ENCODE peak calls at places on chromosomes 1 and 21, in six cellular contexts. D is AG04450, W is SJCRH30, C is IMR-90, F is fibroblast of lung, U is adrenal gland. X is an unnamed sample.

GRCh38 chr1:117453958-117454357 is 86.7 kb downstream of the MAN1A2 start:
- DNase-seq in D (no peak), W (no peak), C (no peak), F (no peak), U (no peak), X (no peak)

GRCh38 chr21:38857152-38857825 is 51.6 kb downstream of the ETS2 start:
- DNase-seq in D (no peak), W (no peak), C (no peak), F (no peak), U (no peak), X (no peak)

GRCh38 chr21:22342855-22343254 is 1344.6 kb downstream of the NCAM2 start:
- DNase-seq in D (no peak), W (no peak), C (no peak), F (no peak), U (no peak), X (no peak)

GRCh38 chr1:68270993-68271392 is 38.7 kb upstream of the WLS start:
- DNase-seq in D (no peak), W (no peak), C (peak; percentile 14), F (no peak), U (no peak), X (no peak)

GRCh38 chr1:241229216-241229615 is 127.8 kb downstream of the RGS7 start:
- DNase-seq in D (no peak), W (no peak), C (no peak), F (no peak), U (no peak), X (no peak)

GRCh38 chr1:227372662-227373061 is 54.4 kb upstream of the CDC42BPA start:
- DNase-seq in D (peak; percentile 20), W (no peak), C (peak; percentile 72), F (peak; percentile 68), U (no peak), X (peak; percentile 33)

GRCh38 chr1:229879746-229880145 is 187.3 kb upstream of the GALNT2 start:
- DNase-seq in D (no peak), W (no peak), C (no peak), F (peak; percentile 41), U (no peak), X (no peak)

GRCh38 chr1:40032240-40032891 is 8.2 kb upstream of the CAP1 start:
- DNase-seq in D (no peak), W (peak; percentile 51), C (peak; percentile 76), F (peak; percentile 67), U (no peak), X (no peak)

GRCh38 chr21:31142600-31142999 is 104.3 kb upstream of the KRTAP19-8 start:
- DNase-seq in D (no peak), W (no peak), C (no peak), F (no peak), U (no peak), X (no peak)

GRCh38 chr1:153945795-153946621 is 510 bp downstream of the DENND4B start:
- DNase-seq in D (no peak), W (peak; percentile 56), C (peak; percentile 56), F (peak; percentile 61), U (peak; percentile 87), X (no peak)

GRCh38 chr1:24926596-24927249 is 3.4 kb downstream of the RUNX3 start:
- DNase-seq in D (no peak), W (no peak), C (no peak), F (no peak), U (no peak), X (no peak)

GRCh38 chr1:190029441-190029840 is 448.2 kb downstream of the BRINP3 start:
- DNase-seq in D (no peak), W (no peak), C (peak; percentile 22), F (no peak), U (no peak), X (no peak)

GRCh38 chr1:58814251-58815068 is 30.6 kb upstream of the JUN start:
- DNase-seq in D (no peak), W (no peak), C (peak; percentile 39), F (peak; percentile 75), U (peak; percentile 55), X (no peak)

GRCh38 chr1:226424228-226425003 is 16.5 kb upstream of the PARP1 start:
- DNase-seq in D (no peak), W (no peak), C (peak; percentile 10), F (peak; percentile 61), U (no peak), X (no peak)

GRCh38 chr1:53077599-53077965 is 15.6 kb downstream of the PODN start:
- DNase-seq in D (no peak), W (no peak), C (no peak), F (no peak), U (no peak), X (no peak)

GRCh38 chr1:3060112-3060511 is 8.9 kb upstream of the PRDM16 start:
- DNase-seq in D (no peak), W (no peak), C (no peak), F (no peak), U (no peak), X (no peak)

GRCh38 chr1:5649166-5649551 is 343.1 kb downstream of the NPHP4 start:
- DNase-seq in D (no peak), W (no peak), C (no peak), F (no peak), U (no peak), X (no peak)

GRCh38 chr1:176857632-176858031 is 306.9 kb downstream of the ASTN1 start:
- DNase-seq in D (no peak), W (no peak), C (no peak), F (peak; percentile 2), U (no peak), X (peak; percentile 34)

GRCh38 chr1:40059292-40059959 is 18.9 kb downstream of the CAP1 start:
- DNase-seq in D (no peak), W (peak; percentile 11), C (peak; percentile 70), F (peak; percentile 73), U (no peak), X (no peak)

GRCh38 chr1:29758764-29759499 is 522.6 kb downstream of the PTPRU start:
- DNase-seq in D (no peak), W (no peak), C (no peak), F (no peak), U (no peak), X (no peak)

GRCh38 chr1:161890574-161890973 is 124.5 kb downstream of the ATF6 start:
- DNase-seq in D (no peak), W (no peak), C (no peak), F (no peak), U (no peak), X (no peak)

GRCh38 chr1:76291186-76291585 is 216.6 kb downstream of the ST6GALNAC3 start:
- DNase-seq in D (no peak), W (no peak), C (no peak), F (no peak), U (no peak), X (no peak)

GRCh38 chr1:106768501-106768900 is 288.0 kb upstream of the PRMT6 start:
- DNase-seq in D (no peak), W (no peak), C (no peak), F (peak; percentile 52), U (no peak), X (no peak)

GRCh38 chr1:115098979-115099692 is 9.8 kb upstream of the TSPAN2 start:
- DNase-seq in D (no peak), W (peak; percentile 17), C (peak; percentile 26), F (peak; percentile 75), U (no peak), X (peak; percentile 61)

GRCh38 chr1:147849097-147849873 is 53.3 kb upstream of the GJA8 start:
- DNase-seq in D (no peak), W (no peak), C (peak; percentile 30), F (peak; percentile 34), U (no peak), X (no peak)

GRCh38 chr1:248714248-248714647 is 11.7 kb upstream of the OR14I1 start:
- DNase-seq in D (no peak), W (no peak), C (no peak), F (peak; percentile 5), U (no peak), X (no peak)

GRCh38 chr1:85343612-85344255 is 67.3 kb upstream of the BCL10 start:
- DNase-seq in D (no peak), W (no peak), C (peak; percentile 82), F (peak; percentile 96), U (no peak), X (no peak)

GRCh38 chr1:7422561-7422960 is 348.5 kb upstream of the VAMP3 start:
- DNase-seq in D (no peak), W (no peak), C (no peak), F (no peak), U (no peak), X (no peak)

GRCh38 chr21:17526771-17527170 is 13.9 kb downstream of the CXADR start:
- DNase-seq in D (no peak), W (no peak), C (no peak), F (no peak), U (no peak), X (no peak)
- H3K27ac ChIP-seq in D (no peak overlapping the region), W (no peak overlapping the region), C (no peak overlapping the region), F (no peak overlapping the region), U (no peak overlapping the region), X (peak overlapping the region; percentile 37)

DNA sequence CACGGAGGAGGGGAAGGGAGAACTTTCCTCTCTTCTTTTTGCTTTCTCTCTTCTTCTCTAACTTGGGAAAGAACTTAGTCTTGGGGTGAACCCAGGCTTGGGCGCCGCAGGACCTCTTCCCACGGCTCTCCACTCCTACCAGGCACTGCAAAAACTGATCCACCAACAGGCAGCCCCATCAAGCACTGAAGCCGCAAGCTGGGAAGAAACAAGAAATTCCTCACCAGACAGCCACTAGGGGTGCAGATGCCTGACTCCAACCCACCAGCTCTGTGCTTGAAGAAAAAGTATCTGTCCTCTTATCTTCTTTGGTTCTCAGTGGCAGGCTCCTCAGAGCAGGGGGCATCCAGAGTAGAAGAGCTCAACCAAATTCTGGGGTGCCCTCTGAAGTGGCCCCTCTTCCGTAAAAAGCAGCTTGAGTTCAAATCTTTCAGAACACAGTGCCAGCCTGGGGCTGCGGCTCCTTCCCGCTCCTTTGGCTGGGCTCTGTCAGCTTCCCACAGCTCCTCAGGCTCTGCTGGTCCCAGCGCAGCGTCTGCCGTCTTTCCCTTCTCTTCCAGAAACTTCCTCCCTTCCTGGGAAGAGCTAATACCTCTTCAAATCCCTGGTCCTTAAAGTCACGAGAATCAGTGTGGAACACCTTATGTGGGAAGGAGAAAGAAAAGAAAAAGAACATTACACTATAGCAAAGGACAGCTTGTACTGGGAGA is 2.4 kb downstream of the SLC41A1 start:
- DNase-seq in D (no peak), W (no peak), C (no peak), F (no peak), U (no peak), X (no peak)
- H3K27ac ChIP-seq in D (no peak overlapping the region), W (no peak overlapping the region), C (no peak overlapping the region), F (no peak overlapping the region), U (no peak overlapping the region), X (no peak overlapping the region)

GRCh38 chr21:34617753-34618339 is 2.9 kb upstream of the RCAN1 start:
- DNase-seq in D (no peak), W (no peak), C (no peak), F (no peak), U (no peak), X (no peak)
- H3K27ac ChIP-seq in D (no peak overlapping the region), W (no peak overlapping the region), C (no peak overlapping the region), F (no peak overlapping the region), U (no peak overlapping the region), X (no peak overlapping the region)

GRCh38 chr1:95116666-95117206 is 419 bp upstream of the TLCD4 start:
- DNase-seq in D (no peak), W (peak; percentile 82), C (peak; percentile 22), F (peak; percentile 46), U (peak; percentile 66), X (no peak)
- H3K27ac ChIP-seq in D (no peak overlapping the region), W (peak overlapping the region; percentile 65), C (no peak overlapping the region), F (no peak overlapping the region), U (no peak overlapping the region), X (no peak overlapping the region)